ENCODE peak calls at places on chromosomes 13 and 19, in nine cellular contexts. One of them, this sample, is unnamed.

GRCh38 chr13:41459754-41460111 is 2.4 kb downstream of the RGCC start:
- DNase-seq in spleen: no peak
- DNase-seq in fibroblast of the conjunctiva: no peak
- DNase-seq in HT-29: no peak
- DNase-seq in stimulated activated CD4-positive, alpha-beta T cell treated with anti-CD3 and anti-CD28 coated beads, Interleukin-12 subunit alpha, Interleukin-12 subunit beta, amount 100 ng/mL, for 4 hours: no peak
- DNase-seq in NCI-H1048: no peak
- DNase-seq in hippocampal formation: peak
- DNase-seq in bronchial epithelial cell: no peak
- DNase-seq in non-pigmented ciliary epithelial cell: no peak
- DNase-seq in this sample: no peak

GRCh38 chr13:98333481-98333880 is 156.4 kb upstream of the RNF113B start:
- DNase-seq in spleen: no peak
- DNase-seq in HT-29: no peak
- DNase-seq in hippocampal formation: no peak
- DNase-seq in bronchial epithelial cell: no peak
- DNase-seq in fibroblast of the conjunctiva: no peak
- DNase-seq in non-pigmented ciliary epithelial cell: no peak
- DNase-seq in NCI-H1048: no peak
- DNase-seq in stimulated activated CD4-positive, alpha-beta T cell treated with anti-CD3 and anti-CD28 coated beads, Interleukin-12 subunit alpha, Interleukin-12 subunit beta, amount 100 ng/mL, for 4 hours: no peak
- DNase-seq in this sample: no peak

GRCh38 chr19:51948979-51949378 is 21.7 kb downstream of the ZNF613 start:
- DNase-seq in non-pigmented ciliary epithelial cell: no peak
- DNase-seq in HT-29: no peak
- DNase-seq in stimulated activated CD4-positive, alpha-beta T cell treated with anti-CD3 and anti-CD28 coated beads, Interleukin-12 subunit alpha, Interleukin-12 subunit beta, amount 100 ng/mL, for 4 hours: no peak
- DNase-seq in hippocampal formation: no peak
- DNase-seq in NCI-H1048: no peak
- DNase-seq in bronchial epithelial cell: no peak
- DNase-seq in spleen: no peak
- DNase-seq in fibroblast of the conjunctiva: peak
- DNase-seq in this sample: peak

GRCh38 chr19:1258707-1259205 is 10.4 kb downstream of the MIDN start:
- DNase-seq in stimulated activated CD4-positive, alpha-beta T cell treated with anti-CD3 and anti-CD28 coated beads, Interleukin-12 subunit alpha, Interleukin-12 subunit beta, amount 100 ng/mL, for 4 hours: no peak
- DNase-seq in fibroblast of the conjunctiva: no peak
- DNase-seq in non-pigmented ciliary epithelial cell: no peak
- DNase-seq in spleen: no peak
- DNase-seq in NCI-H1048: no peak
- DNase-seq in bronchial epithelial cell: peak
- DNase-seq in hippocampal formation: no peak
- DNase-seq in HT-29: no peak
- DNase-seq in this sample: no peak

GRCh38 chr19:45140533-45140932 is 20.2 kb downstream of the NKPD1 start:
- DNase-seq in non-pigmented ciliary epithelial cell: no peak
- DNase-seq in stimulated activated CD4-positive, alpha-beta T cell treated with anti-CD3 and anti-CD28 coated beads, Interleukin-12 subunit alpha, Interleukin-12 subunit beta, amount 100 ng/mL, for 4 hours: no peak
- DNase-seq in HT-29: no peak
- DNase-seq in NCI-H1048: no peak
- DNase-seq in hippocampal formation: no peak
- DNase-seq in bronchial epithelial cell: no peak
- DNase-seq in fibroblast of the conjunctiva: no peak
- DNase-seq in spleen: no peak
- DNase-seq in this sample: no peak

GRCh38 chr13:50378513-50378970 is 363.3 kb downstream of the KCNRG start:
- DNase-seq in NCI-H1048: no peak
- DNase-seq in spleen: no peak
- DNase-seq in HT-29: no peak
- DNase-seq in hippocampal formation: no peak
- DNase-seq in non-pigmented ciliary epithelial cell: no peak
- DNase-seq in fibroblast of the conjunctiva: no peak
- DNase-seq in stimulated activated CD4-positive, alpha-beta T cell treated with anti-CD3 and anti-CD28 coated beads, Interleukin-12 subunit alpha, Interleukin-12 subunit beta, amount 100 ng/mL, for 4 hours: no peak
- DNase-seq in bronchial epithelial cell: no peak
- DNase-seq in this sample: no peak

GRCh38 chr19:16420781-16421386 is 50.9 kb downstream of the EPS15L1 start:
- DNase-seq in HT-29: no peak
- DNase-seq in NCI-H1048: no peak
- DNase-seq in spleen: no peak
- DNase-seq in fibroblast of the conjunctiva: no peak
- DNase-seq in non-pigmented ciliary epithelial cell: no peak
- DNase-seq in bronchial epithelial cell: no peak
- DNase-seq in stimulated activated CD4-positive, alpha-beta T cell treated with anti-CD3 and anti-CD28 coated beads, Interleukin-12 subunit alpha, Interleukin-12 subunit beta, amount 100 ng/mL, for 4 hours: no peak
- DNase-seq in hippocampal formation: no peak
- DNase-seq in this sample: no peak

GRCh38 chr19:17687857-17688784 is at the start of gene UNC13A:
- DNase-seq in HT-29: no peak
- DNase-seq in spleen: peak
- DNase-seq in bronchial epithelial cell: no peak
- DNase-seq in hippocampal formation: peak
- DNase-seq in non-pigmented ciliary epithelial cell: no peak
- DNase-seq in stimulated activated CD4-positive, alpha-beta T cell treated with anti-CD3 and anti-CD28 coated beads, Interleukin-12 subunit alpha, Interleukin-12 subunit beta, amount 100 ng/mL, for 4 hours: peak
- DNase-seq in fibroblast of the conjunctiva: no peak
- DNase-seq in NCI-H1048: no peak
- DNase-seq in this sample: peak

GRCh38 chr13:112877496-112877895 is 91.5 kb upstream of the MCF2L start:
- DNase-seq in HT-29: no peak
- DNase-seq in spleen: peak
- DNase-seq in fibroblast of the conjunctiva: no peak
- DNase-seq in non-pigmented ciliary epithelial cell: no peak
- DNase-seq in bronchial epithelial cell: no peak
- DNase-seq in hippocampal formation: no peak
- DNase-seq in NCI-H1048: no peak
- DNase-seq in stimulated activated CD4-positive, alpha-beta T cell treated with anti-CD3 and anti-CD28 coated beads, Interleukin-12 subunit alpha, Interleukin-12 subunit beta, amount 100 ng/mL, for 4 hours: no peak
- DNase-seq in this sample: no peak

GRCh38 chr13:111215081-111216047 is 100.3 kb downstream of the ARHGEF7 start:
- DNase-seq in NCI-H1048: no peak
- DNase-seq in spleen: no peak
- DNase-seq in hippocampal formation: no peak
- DNase-seq in non-pigmented ciliary epithelial cell: no peak
- DNase-seq in HT-29: no peak
- DNase-seq in fibroblast of the conjunctiva: no peak
- DNase-seq in bronchial epithelial cell: no peak
- DNase-seq in stimulated activated CD4-positive, alpha-beta T cell treated with anti-CD3 and anti-CD28 coated beads, Interleukin-12 subunit alpha, Interleukin-12 subunit beta, amount 100 ng/mL, for 4 hours: no peak
- DNase-seq in this sample: no peak

GRCh38 chr19:46466536-46467199 is 4.7 kb downstream of the PNMA8A start:
- DNase-seq in NCI-H1048: no peak
- DNase-seq in HT-29: no peak
- DNase-seq in bronchial epithelial cell: peak
- DNase-seq in non-pigmented ciliary epithelial cell: peak
- DNase-seq in stimulated activated CD4-positive, alpha-beta T cell treated with anti-CD3 and anti-CD28 coated beads, Interleukin-12 subunit alpha, Interleukin-12 subunit beta, amount 100 ng/mL, for 4 hours: no peak
- DNase-seq in hippocampal formation: no peak
- DNase-seq in fibroblast of the conjunctiva: peak
- DNase-seq in spleen: no peak
- DNase-seq in this sample: no peak

GRCh38 chr13:86355301-86355700 is 556.1 kb upstream of the SLITRK6 start:
- DNase-seq in non-pigmented ciliary epithelial cell: no peak
- DNase-seq in hippocampal formation: no peak
- DNase-seq in spleen: no peak
- DNase-seq in fibroblast of the conjunctiva: no peak
- DNase-seq in HT-29: no peak
- DNase-seq in bronchial epithelial cell: no peak
- DNase-seq in NCI-H1048: no peak
- DNase-seq in stimulated activated CD4-positive, alpha-beta T cell treated with anti-CD3 and anti-CD28 coated beads, Interleukin-12 subunit alpha, Interleukin-12 subunit beta, amount 100 ng/mL, for 4 hours: no peak
- DNase-seq in this sample: no peak

GRCh38 chr13:64910061-64910460 is 2320.1 kb downstream of the PCDH9 start:
- DNase-seq in spleen: no peak
- DNase-seq in hippocampal formation: no peak
- DNase-seq in NCI-H1048: no peak
- DNase-seq in bronchial epithelial cell: peak
- DNase-seq in stimulated activated CD4-positive, alpha-beta T cell treated with anti-CD3 and anti-CD28 coated beads, Interleukin-12 subunit alpha, Interleukin-12 subunit beta, amount 100 ng/mL, for 4 hours: no peak
- DNase-seq in fibroblast of the conjunctiva: no peak
- DNase-seq in HT-29: no peak
- DNase-seq in non-pigmented ciliary epithelial cell: no peak
- DNase-seq in this sample: no peak

GRCh38 chr13:98083507-98083906 is 59.4 kb upstream of the FARP1 start:
- DNase-seq in non-pigmented ciliary epithelial cell: peak
- DNase-seq in stimulated activated CD4-positive, alpha-beta T cell treated with anti-CD3 and anti-CD28 coated beads, Interleukin-12 subunit alpha, Interleukin-12 subunit beta, amount 100 ng/mL, for 4 hours: no peak
- DNase-seq in hippocampal formation: no peak
- DNase-seq in fibroblast of the conjunctiva: peak
- DNase-seq in NCI-H1048: no peak
- DNase-seq in bronchial epithelial cell: peak
- DNase-seq in HT-29: no peak
- DNase-seq in spleen: no peak
- DNase-seq in this sample: no peak

GRCh38 chr19:55986487-55986886 is at the start of gene NLRP5:
- DNase-seq in bronchial epithelial cell: no peak
- DNase-seq in fibroblast of the conjunctiva: no peak
- DNase-seq in HT-29: peak
- DNase-seq in spleen: no peak
- DNase-seq in non-pigmented ciliary epithelial cell: no peak
- DNase-seq in stimulated activated CD4-positive, alpha-beta T cell treated with anti-CD3 and anti-CD28 coated beads, Interleukin-12 subunit alpha, Interleukin-12 subunit beta, amount 100 ng/mL, for 4 hours: no peak
- DNase-seq in hippocampal formation: no peak
- DNase-seq in NCI-H1048: no peak
- DNase-seq in this sample: no peak

GRCh38 chr19:50328257-50329145 is 676 bp downstream of the KCNC3 start:
- DNase-seq in spleen: peak
- DNase-seq in hippocampal formation: no peak
- DNase-seq in bronchial epithelial cell: no peak
- DNase-seq in non-pigmented ciliary epithelial cell: no peak
- DNase-seq in stimulated activated CD4-positive, alpha-beta T cell treated with anti-CD3 and anti-CD28 coated beads, Interleukin-12 subunit alpha, Interleukin-12 subunit beta, amount 100 ng/mL, for 4 hours: peak
- DNase-seq in NCI-H1048: no peak
- DNase-seq in HT-29: peak
- DNase-seq in fibroblast of the conjunctiva: no peak
- DNase-seq in this sample: no peak

GRCh38 chr19:10334340-10335148 is 1.2 kb upstream of the RAVER1 start:
- DNase-seq in non-pigmented ciliary epithelial cell: peak
- DNase-seq in HT-29: peak
- DNase-seq in stimulated activated CD4-positive, alpha-beta T cell treated with anti-CD3 and anti-CD28 coated beads, Interleukin-12 subunit alpha, Interleukin-12 subunit beta, amount 100 ng/mL, for 4 hours: peak
- DNase-seq in spleen: peak
- DNase-seq in NCI-H1048: peak
- DNase-seq in bronchial epithelial cell: peak
- DNase-seq in hippocampal formation: peak
- DNase-seq in fibroblast of the conjunctiva: peak
- DNase-seq in this sample: peak

GRCh38 chr13:90719452-90719851 is 628.0 kb upstream of the MIR17HG start:
- DNase-seq in NCI-H1048: no peak
- DNase-seq in hippocampal formation: no peak
- DNase-seq in spleen: no peak
- DNase-seq in stimulated activated CD4-positive, alpha-beta T cell treated with anti-CD3 and anti-CD28 coated beads, Interleukin-12 subunit alpha, Interleukin-12 subunit beta, amount 100 ng/mL, for 4 hours: no peak
- DNase-seq in bronchial epithelial cell: no peak
- DNase-seq in HT-29: no peak
- DNase-seq in fibroblast of the conjunctiva: no peak
- DNase-seq in non-pigmented ciliary epithelial cell: no peak
- DNase-seq in this sample: no peak

GRCh38 chr19:1105217-1105872 is 1.6 kb downstream of the GPX4 start:
- DNase-seq in HT-29: no peak
- DNase-seq in bronchial epithelial cell: no peak
- DNase-seq in hippocampal formation: no peak
- DNase-seq in spleen: peak
- DNase-seq in fibroblast of the conjunctiva: no peak
- DNase-seq in stimulated activated CD4-positive, alpha-beta T cell treated with anti-CD3 and anti-CD28 coated beads, Interleukin-12 subunit alpha, Interleukin-12 subunit beta, amount 100 ng/mL, for 4 hours: no peak
- DNase-seq in NCI-H1048: no peak
- DNase-seq in non-pigmented ciliary epithelial cell: no peak
- DNase-seq in this sample: no peak

GRCh38 chr13:93079294-93079693 is 147.3 kb upstream of the GPC6 start:
- DNase-seq in fibroblast of the conjunctiva: peak
- DNase-seq in NCI-H1048: no peak
- DNase-seq in spleen: no peak
- DNase-seq in hippocampal formation: no peak
- DNase-seq in stimulated activated CD4-positive, alpha-beta T cell treated with anti-CD3 and anti-CD28 coated beads, Interleukin-12 subunit alpha, Interleukin-12 subunit beta, amount 100 ng/mL, for 4 hours: no peak
- DNase-seq in bronchial epithelial cell: peak
- DNase-seq in HT-29: no peak
- DNase-seq in non-pigmented ciliary epithelial cell: peak
- DNase-seq in this sample: peak

This sample was measured in BE2C.